ENCODE peak calls at places on chromosomes 16 and 17, in five cellular contexts. T is effector memory CD4-positive, alpha-beta T cell; G is cerebellar nuclear complex; X is ELR; O is A549. S is an unnamed sample.

GRCh38 chr17:7632492-7632894 is 2.6 kb downstream of the SHBG start:
- DNase-seq in T (no peak), G (no peak), X (peak), O (peak), S (peak)

GRCh38 chr16:57823836-57824235 is 21.5 kb upstream of the KIFC3 start:
- DNase-seq in T (no peak), G (no peak), X (no peak), O (no peak), S (no peak)

GRCh38 chr16:51540259-51540658 is 389.2 kb upstream of the SALL1 start:
- DNase-seq in T (no peak), G (no peak), X (peak), O (no peak), S (peak)

GRCh38 chr16:21953541-21953902 is 361 bp downstream of the UQCRC2 start:
- DNase-seq in T (no peak), G (no peak), X (no peak), O (no peak), S (no peak)

GRCh38 chr16:83420206-83420760 is 387.5 kb upstream of the HSBP1 start:
- DNase-seq in T (no peak), G (no peak), X (peak), O (no peak), S (peak)

GRCh38 chr16:56477096-56477878 is 25.9 kb downstream of the OGFOD1 start:
- DNase-seq in T (no peak), G (no peak), X (peak), O (peak), S (peak)

GRCh38 chr16:5865231-5865630 is 767.6 kb upstream of the EEF2KMT start:
- DNase-seq in T (no peak), G (peak), X (no peak), O (no peak), S (no peak)

GRCh38 chr17:10243905-10244844 is 45.8 kb upstream of the GAS7 start:
- DNase-seq in T (no peak), G (no peak), X (peak), O (no peak), S (peak)

GRCh38 chr16:88017551-88018101 is 66.4 kb downstream of the BANP start:
- DNase-seq in T (no peak), G (no peak), X (no peak), O (no peak), S (no peak)

GRCh38 chr17:1573932-1574696 is 11.5 kb upstream of the PITPNA start:
- DNase-seq in T (no peak), G (peak), X (peak), O (peak), S (peak)

GRCh38 chr17:78839762-78840529 is 668 bp downstream of the USP36 start:
- DNase-seq in T (peak), G (no peak), X (peak), O (peak), S (no peak)

GRCh38 chr17:7001562-7001961 is 5.7 kb downstream of the ALOX12 start:
- DNase-seq in T (no peak), G (no peak), X (peak), O (no peak), S (no peak)

GRCh38 chr17:15490634-15491261 is 23.3 kb upstream of the CDRT4 start:
- DNase-seq in T (no peak), G (no peak), X (peak), O (no peak), S (peak)

GRCh38 chr16:47143677-47144558 is at the start of gene NETO2:
- DNase-seq in T (peak), G (no peak), X (peak), O (peak), S (peak)

GRCh38 chr16:20327444-20328041 is at the start of gene GP2:
- DNase-seq in T (no peak), G (no peak), X (no peak), O (no peak), S (no peak)

GRCh38 chr17:50848039-50848438 is 12.7 kb downstream of the WFIKKN2 start:
- DNase-seq in T (no peak), G (no peak), X (no peak), O (no peak), S (no peak)

GRCh38 chr16:19143241-19143640 is 24.8 kb upstream of the SYT17 start:
- DNase-seq in T (no peak), G (no peak), X (no peak), O (no peak), S (peak)

GRCh38 chr17:41633498-41634197 is 9.3 kb upstream of the KRT17 start:
- DNase-seq in T (no peak), G (no peak), X (peak), O (no peak), S (no peak)

GRCh38 chr16:68452176-68452575 is 3.9 kb upstream of the SMPD3 start:
- DNase-seq in T (no peak), G (no peak), X (peak), O (no peak), S (no peak)